ENCODE peak calls at places on chromosomes 11 and 22, in seven cellular contexts. One of them, this sample, is unnamed. For H3K4me1, the result is how much of the 10 kb centered on the place peaks cover.

GRCh38 chr11:57426439-57426753 is 525 bp downstream of the SLC43A3 start:
- DNase-seq in colonic mucosa: no peak
- DNase-seq in cardiac muscle cell: no peak
- DNase-seq in mesendoderm: peak
- DNase-seq in A549: no peak
- DNase-seq in heart left ventricle: no peak
- DNase-seq in naive thymus-derived CD4-positive, alpha-beta T cell: no peak
- DNase-seq in this sample: no peak

GRCh38 chr11:48036011-48036410 is 55.7 kb downstream of the PTPRJ start:
- DNase-seq in colonic mucosa: no peak
- DNase-seq in cardiac muscle cell: peak
- DNase-seq in mesendoderm: peak
- DNase-seq in A549: no peak
- DNase-seq in heart left ventricle: no peak
- DNase-seq in naive thymus-derived CD4-positive, alpha-beta T cell: no peak
- DNase-seq in this sample: no peak

GRCh38 chr11:78251083-78251699 is 62.5 kb downstream of the USP35 start:
- DNase-seq in colonic mucosa: no peak
- DNase-seq in cardiac muscle cell: no peak
- DNase-seq in mesendoderm: no peak
- DNase-seq in A549: no peak
- DNase-seq in heart left ventricle: no peak
- DNase-seq in naive thymus-derived CD4-positive, alpha-beta T cell: no peak
- DNase-seq in this sample: no peak

GRCh38 chr11:443542-444199 is 1.9 kb upstream of the ANO9 start:
- DNase-seq in colonic mucosa: peak
- DNase-seq in cardiac muscle cell: no peak
- DNase-seq in mesendoderm: peak
- DNase-seq in A549: no peak
- DNase-seq in heart left ventricle: no peak
- DNase-seq in naive thymus-derived CD4-positive, alpha-beta T cell: no peak
- DNase-seq in this sample: no peak

GRCh38 chr22:42376721-42377177 is 55.5 kb downstream of the NFAM1 start:
- DNase-seq in colonic mucosa: peak
- DNase-seq in cardiac muscle cell: peak
- DNase-seq in mesendoderm: peak
- DNase-seq in A549: no peak
- DNase-seq in heart left ventricle: peak
- DNase-seq in naive thymus-derived CD4-positive, alpha-beta T cell: no peak
- DNase-seq in this sample: no peak

GRCh38 chr11:130964393-130964792 is 48.1 kb upstream of the SNX19 start:
- DNase-seq in colonic mucosa: no peak
- DNase-seq in cardiac muscle cell: no peak
- DNase-seq in mesendoderm: no peak
- DNase-seq in A549: no peak
- DNase-seq in heart left ventricle: no peak
- DNase-seq in naive thymus-derived CD4-positive, alpha-beta T cell: no peak
- DNase-seq in this sample: no peak

GRCh38 chr11:125075242-125075625 is 12.1 kb downstream of the SLC37A2 start:
- DNase-seq in colonic mucosa: no peak
- DNase-seq in cardiac muscle cell: no peak
- DNase-seq in mesendoderm: no peak
- DNase-seq in A549: no peak
- DNase-seq in heart left ventricle: no peak
- DNase-seq in naive thymus-derived CD4-positive, alpha-beta T cell: no peak
- DNase-seq in this sample: no peak

GRCh38 chr11:115817844-115818565 is 313.8 kb upstream of the CADM1 start:
- DNase-seq in colonic mucosa: no peak
- DNase-seq in cardiac muscle cell: no peak
- DNase-seq in mesendoderm: no peak
- DNase-seq in A549: no peak
- DNase-seq in heart left ventricle: no peak
- DNase-seq in naive thymus-derived CD4-positive, alpha-beta T cell: no peak
- DNase-seq in this sample: no peak

GRCh38 chr22:38298312-38299000 is 18.8 kb downstream of the CSNK1E start:
- DNase-seq in colonic mucosa: no peak
- DNase-seq in cardiac muscle cell: no peak
- DNase-seq in mesendoderm: peak
- DNase-seq in A549: no peak
- DNase-seq in heart left ventricle: no peak
- DNase-seq in naive thymus-derived CD4-positive, alpha-beta T cell: no peak
- DNase-seq in this sample: no peak

GRCh38 chr22:44596726-44597125 is 98.7 kb upstream of the RTL6 start:
- DNase-seq in colonic mucosa: no peak
- DNase-seq in cardiac muscle cell: no peak
- DNase-seq in mesendoderm: no peak
- DNase-seq in A549: no peak
- DNase-seq in heart left ventricle: no peak
- DNase-seq in naive thymus-derived CD4-positive, alpha-beta T cell: no peak
- DNase-seq in this sample: no peak

GRCh38 chr11:80383655-80384054 is 942.8 kb upstream of the TENM4 start:
- DNase-seq in colonic mucosa: peak
- DNase-seq in cardiac muscle cell: peak
- DNase-seq in mesendoderm: peak
- DNase-seq in A549: no peak
- DNase-seq in heart left ventricle: no peak
- DNase-seq in naive thymus-derived CD4-positive, alpha-beta T cell: no peak
- DNase-seq in this sample: no peak

GRCh38 chr11:20050551-20051333 is 109.5 kb downstream of the DBX1 start:
- DNase-seq in colonic mucosa: no peak
- DNase-seq in cardiac muscle cell: peak
- DNase-seq in mesendoderm: peak
- DNase-seq in A549: no peak
- DNase-seq in heart left ventricle: no peak
- DNase-seq in naive thymus-derived CD4-positive, alpha-beta T cell: no peak
- DNase-seq in this sample: no peak

GRCh38 chr11:10505278-10506012 is 35.5 kb downstream of the RNF141 start:
- DNase-seq in colonic mucosa: no peak
- DNase-seq in cardiac muscle cell: no peak
- DNase-seq in mesendoderm: peak
- DNase-seq in A549: no peak
- DNase-seq in heart left ventricle: no peak
- DNase-seq in naive thymus-derived CD4-positive, alpha-beta T cell: no peak
- DNase-seq in this sample: no peak

GRCh38 chr11:48141475-48142100 is 75.0 kb upstream of the OR4B1 start:
- DNase-seq in colonic mucosa: no peak
- DNase-seq in cardiac muscle cell: no peak
- DNase-seq in mesendoderm: no peak
- DNase-seq in A549: no peak
- DNase-seq in heart left ventricle: no peak
- DNase-seq in naive thymus-derived CD4-positive, alpha-beta T cell: no peak
- DNase-seq in this sample: no peak

GRCh38 chr11:67438121-67438902 is 830 bp upstream of the PTPRCAP start:
- DNase-seq in colonic mucosa: no peak
- DNase-seq in cardiac muscle cell: no peak
- DNase-seq in mesendoderm: no peak
- DNase-seq in A549: no peak
- DNase-seq in heart left ventricle: peak
- DNase-seq in naive thymus-derived CD4-positive, alpha-beta T cell: peak
- DNase-seq in this sample: peak

GRCh38 chr11:9069861-9070470 is 21.4 kb downstream of the SCUBE2 start:
- DNase-seq in colonic mucosa: no peak
- DNase-seq in cardiac muscle cell: no peak
- DNase-seq in mesendoderm: no peak
- DNase-seq in A549: no peak
- DNase-seq in heart left ventricle: no peak
- DNase-seq in naive thymus-derived CD4-positive, alpha-beta T cell: no peak
- DNase-seq in this sample: no peak

GRCh38 chr11:19711911-19712280 is 741 bp upstream of the NAV2 start:
- DNase-seq in colonic mucosa: peak
- DNase-seq in cardiac muscle cell: no peak
- DNase-seq in mesendoderm: no peak
- DNase-seq in A549: no peak
- DNase-seq in heart left ventricle: no peak
- DNase-seq in naive thymus-derived CD4-positive, alpha-beta T cell: no peak
- DNase-seq in this sample: no peak

GRCh38 chr22:20430641-20431519 is 6.7 kb downstream of the SCARF2 start:
- DNase-seq in colonic mucosa: peak
- DNase-seq in cardiac muscle cell: peak
- DNase-seq in mesendoderm: peak
- DNase-seq in A549: peak
- DNase-seq in heart left ventricle: no peak
- DNase-seq in naive thymus-derived CD4-positive, alpha-beta T cell: peak
- DNase-seq in this sample: peak

GRCh38 chr11:125070699-125071254 is 7.7 kb downstream of the SLC37A2 start:
- DNase-seq in colonic mucosa: peak
- DNase-seq in cardiac muscle cell: no peak
- DNase-seq in mesendoderm: no peak
- DNase-seq in A549: no peak
- DNase-seq in heart left ventricle: peak
- DNase-seq in naive thymus-derived CD4-positive, alpha-beta T cell: no peak
- DNase-seq in this sample: no peak

GRCh38 chr11:61785837-61786402 is 6.5 kb downstream of the TMEM258 start:
- DNase-seq in colonic mucosa: no peak
- DNase-seq in cardiac muscle cell: no peak
- DNase-seq in mesendoderm: no peak
- DNase-seq in A549: no peak
- DNase-seq in heart left ventricle: no peak
- DNase-seq in naive thymus-derived CD4-positive, alpha-beta T cell: no peak
- DNase-seq in this sample: no peak

GRCh38 chr11:297666-298405 is 1.5 kb downstream of the IFITM5 start:
- DNase-seq in colonic mucosa: no peak
- DNase-seq in cardiac muscle cell: no peak
- DNase-seq in mesendoderm: no peak
- DNase-seq in A549: no peak
- DNase-seq in heart left ventricle: peak
- DNase-seq in naive thymus-derived CD4-positive, alpha-beta T cell: no peak
- DNase-seq in this sample: peak

GRCh38 chr22:43171607-43172006 is 15.3 kb downstream of the TTLL12 start:
- DNase-seq in colonic mucosa: peak
- DNase-seq in cardiac muscle cell: no peak
- DNase-seq in mesendoderm: no peak
- DNase-seq in A549: no peak
- DNase-seq in heart left ventricle: no peak
- DNase-seq in naive thymus-derived CD4-positive, alpha-beta T cell: no peak
- DNase-seq in this sample: no peak

GRCh38 chr11:118214210-118214914 is 10.4 kb downstream of the JAML start:
- DNase-seq in colonic mucosa: peak
- DNase-seq in cardiac muscle cell: no peak
- DNase-seq in mesendoderm: no peak
- DNase-seq in A549: no peak
- DNase-seq in heart left ventricle: peak
- DNase-seq in naive thymus-derived CD4-positive, alpha-beta T cell: no peak
- DNase-seq in this sample: no peak

GRCh38 chr11:42524534-42525227 is 787.1 kb upstream of the API5 start:
- DNase-seq in colonic mucosa: peak
- DNase-seq in cardiac muscle cell: peak
- DNase-seq in mesendoderm: peak
- DNase-seq in A549: no peak
- DNase-seq in heart left ventricle: peak
- DNase-seq in naive thymus-derived CD4-positive, alpha-beta T cell: no peak
- DNase-seq in this sample: no peak

GRCh38 chr11:111982019-111982464 is 43.2 kb upstream of the DLAT start:
- DNase-seq in colonic mucosa: peak
- DNase-seq in cardiac muscle cell: peak
- DNase-seq in mesendoderm: peak
- DNase-seq in A549: peak
- DNase-seq in heart left ventricle: peak
- DNase-seq in naive thymus-derived CD4-positive, alpha-beta T cell: peak
- DNase-seq in this sample: peak
- H3K27ac ChIP-seq in colonic mucosa: peak
- H3K27ac ChIP-seq in cardiac muscle cell: peak
- H3K27ac ChIP-seq in mesendoderm: no peak
- H3K27ac ChIP-seq in A549: no peak
- H3K27ac ChIP-seq in heart left ventricle: peak
- H3K27ac ChIP-seq in naive thymus-derived CD4-positive, alpha-beta T cell: no peak
- H3K27ac ChIP-seq in this sample: no peak

GRCh38 chr22:50269573-50270301 is 443 bp downstream of the MAPK11 start:
- DNase-seq in colonic mucosa: no peak
- DNase-seq in cardiac muscle cell: peak
- DNase-seq in mesendoderm: no peak
- DNase-seq in A549: no peak
- DNase-seq in heart left ventricle: peak
- DNase-seq in naive thymus-derived CD4-positive, alpha-beta T cell: no peak
- DNase-seq in this sample: no peak
- H3K4me1 ChIP-seq in colonic mucosa: under half
- H3K4me1 ChIP-seq in cardiac muscle cell: under half
- H3K4me1 ChIP-seq in mesendoderm: under half
- H3K4me1 ChIP-seq in A549: under half
- H3K4me1 ChIP-seq in heart left ventricle: half or more
- H3K4me1 ChIP-seq in naive thymus-derived CD4-positive, alpha-beta T cell: under half
- H3K4me1 ChIP-seq in this sample: under half

DNA sequence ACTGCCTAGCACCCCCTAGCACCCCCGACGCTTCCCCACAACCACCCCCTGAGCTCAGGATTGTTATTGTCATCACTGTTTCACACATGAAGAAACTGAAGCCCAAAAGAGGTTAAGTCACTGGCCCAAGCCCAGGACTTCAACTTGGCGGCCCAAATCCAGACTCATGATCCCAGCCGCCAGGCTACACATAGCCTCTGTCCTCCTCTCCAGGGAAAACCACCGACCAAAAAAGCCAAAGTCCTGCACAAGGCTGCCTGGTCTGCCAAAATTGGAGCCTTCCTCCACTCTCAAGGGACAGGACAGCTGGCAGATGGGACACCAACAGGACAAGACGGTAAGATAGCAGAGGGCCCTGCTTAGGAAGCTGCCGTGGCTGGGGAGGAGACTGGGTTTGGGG is 10.8 kb downstream of the L3MBTL2 start:
- DNase-seq in colonic mucosa: no peak
- DNase-seq in cardiac muscle cell: no peak
- DNase-seq in mesendoderm: no peak
- DNase-seq in A549: no peak
- DNase-seq in heart left ventricle: no peak
- DNase-seq in naive thymus-derived CD4-positive, alpha-beta T cell: no peak
- DNase-seq in this sample: no peak
- H3K27ac ChIP-seq in colonic mucosa: no peak
- H3K27ac ChIP-seq in cardiac muscle cell: no peak
- H3K27ac ChIP-seq in mesendoderm: no peak
- H3K27ac ChIP-seq in A549: no peak
- H3K27ac ChIP-seq in heart left ventricle: peak
- H3K27ac ChIP-seq in naive thymus-derived CD4-positive, alpha-beta T cell: no peak
- H3K27ac ChIP-seq in this sample: no peak

DNA sequence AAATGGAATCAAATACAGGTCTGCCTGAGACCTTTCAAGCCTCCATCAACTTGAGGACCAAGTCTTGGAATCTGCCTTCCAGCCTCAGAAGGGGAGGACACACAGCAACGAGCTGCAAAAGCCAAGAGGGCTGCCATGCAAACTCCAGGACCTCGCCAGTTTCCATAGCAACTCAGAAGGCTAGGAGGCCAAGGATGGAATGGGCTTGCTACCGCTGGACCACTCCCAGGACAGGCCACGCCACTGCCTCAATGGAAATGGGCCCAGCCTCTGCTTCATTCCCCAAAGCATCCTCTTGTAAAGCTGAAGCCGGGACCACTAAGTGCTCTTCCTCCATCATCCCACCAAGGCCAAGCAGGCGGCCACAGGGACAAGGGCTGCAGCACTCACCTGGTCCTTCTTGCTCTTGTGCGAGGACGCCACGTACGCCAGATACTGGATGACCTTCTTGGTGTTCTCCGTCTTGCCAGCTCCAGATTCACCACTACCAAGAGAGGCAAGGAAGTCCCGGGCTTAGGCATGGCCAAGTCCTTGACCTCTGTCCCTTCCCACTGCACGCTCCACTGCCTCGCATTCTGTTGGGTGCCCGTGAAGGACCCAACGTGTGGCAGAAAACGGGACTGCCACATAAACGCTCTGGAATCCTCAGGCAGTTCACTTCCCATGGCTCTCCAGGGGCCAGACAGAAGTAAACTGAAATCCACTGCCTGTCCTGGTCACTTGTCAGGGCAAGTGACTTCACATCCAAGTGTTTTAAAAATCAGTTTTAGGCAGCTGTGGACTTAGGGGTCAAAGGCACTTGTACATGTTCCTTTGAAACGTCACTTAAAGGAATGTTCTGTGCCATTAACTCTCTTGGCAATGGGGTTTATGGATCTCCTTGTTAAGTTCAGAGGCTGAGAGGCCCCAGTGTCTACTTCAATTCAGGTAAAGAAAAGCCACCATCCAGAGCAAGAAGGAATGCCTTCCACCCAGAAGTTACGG is 61.3 kb downstream of the MYH9 start:
- DNase-seq in colonic mucosa: no peak
- DNase-seq in cardiac muscle cell: no peak
- DNase-seq in mesendoderm: no peak
- DNase-seq in A549: no peak
- DNase-seq in heart left ventricle: no peak
- DNase-seq in naive thymus-derived CD4-positive, alpha-beta T cell: no peak
- DNase-seq in this sample: no peak
- H3K4me1 ChIP-seq in colonic mucosa: under half
- H3K4me1 ChIP-seq in cardiac muscle cell: half or more
- H3K4me1 ChIP-seq in mesendoderm: under half
- H3K4me1 ChIP-seq in A549: half or more
- H3K4me1 ChIP-seq in heart left ventricle: half or more
- H3K4me1 ChIP-seq in naive thymus-derived CD4-positive, alpha-beta T cell: under half
- H3K4me1 ChIP-seq in this sample: under half

This sample was measured in CD8-positive, alpha-beta memory T cell.